ENCODE peak calls at places on chromosome 5, in ten cellular contexts. B is adrenal gland, X is upper lobe of right lung, L is uterus, P is HFF-Myc, D is ovary, R is stomach, Z is PC-3, T is fibroblast of the aortic adventitia, Y is AG04450. W is an unnamed sample.

GRCh38 chr5:78893959-78894676 is 91.0 kb downstream of the ARSB start:
- DNase-seq in T (no peak), L (no peak), P (no peak), R (no peak), B (no peak), Y (no peak), X (no peak), D (no peak), Z (no peak), W (no peak)

GRCh38 chr5:31948006-31948405 is 226.1 kb downstream of the GOLPH3 start:
- DNase-seq in Y (no peak), D (no peak), L (no peak), T (no peak), P (no peak), B (no peak), X (no peak), Z (no peak), R (no peak), W (no peak)

GRCh38 chr5:56735845-56736641 is 79.3 kb upstream of the MAP3K1 start:
- DNase-seq in B (no peak), L (no peak), Y (no peak), P (no peak), R (no peak), X (no peak), D (no peak), T (no peak), Z (no peak), W (no peak)

GRCh38 chr5:150317048-150318003 is 14.6 kb upstream of the ARSI start:
- DNase-seq in P (peak; percentile 75), B (peak; percentile 95), T (peak; percentile 79), R (no peak), Y (peak; percentile 70), Z (peak; percentile 96), X (no peak), L (no peak), D (peak; percentile 58), W (peak; percentile 94)

GRCh38 chr5:34914671-34915138 is 599 bp downstream of the RAD1 start:
- DNase-seq in B (peak; percentile 80), R (peak; percentile 36), Y (no peak), D (peak; percentile 69), L (peak; percentile 35), X (peak; percentile 67), T (peak; percentile 39), Z (peak; percentile 24), P (no peak), W (no peak)

GRCh38 chr5:126811515-126812198 is 34.7 kb downstream of the LMNB1 start:
- DNase-seq in L (no peak), X (no peak), P (no peak), R (no peak), T (peak; percentile 81), Z (no peak), D (no peak), B (no peak), Y (no peak), W (no peak)

GRCh38 chr5:153565822-153566221 is 75.4 kb downstream of the GRIA1 start:
- DNase-seq in L (no peak), Y (no peak), T (peak; percentile 69), Z (peak; percentile 60), R (no peak), D (no peak), X (no peak), B (no peak), P (peak; percentile 45), W (no peak)

GRCh38 chr5:152462021-152462721 is 57.1 kb upstream of the NMUR2 start:
- DNase-seq in Z (no peak), Y (no peak), B (no peak), L (no peak), P (no peak), T (no peak), X (no peak), D (no peak), R (no peak), W (no peak)

GRCh38 chr5:107295914-107296313 is 374.8 kb downstream of the EFNA5 start:
- DNase-seq in Y (no peak), X (no peak), Z (no peak), B (no peak), L (no peak), D (no peak), P (no peak), T (no peak), R (no peak), W (no peak)

GRCh38 chr5:11069041-11069440 is 308.0 kb upstream of the DAP start:
- DNase-seq in X (no peak), Z (peak; percentile 87), T (no peak), D (no peak), P (no peak), R (no peak), B (no peak), Y (no peak), L (no peak), W (peak; percentile 38)

GRCh38 chr5:78811121-78811832 is 162.7 kb upstream of the LHFPL2 start:
- DNase-seq in X (no peak), D (no peak), T (peak; percentile 28), Y (no peak), Z (no peak), B (no peak), L (no peak), P (no peak), R (no peak), W (no peak)

GRCh38 chr5:2185646-2186471 is 303.1 kb upstream of the IRX4 start:
- DNase-seq in X (no peak), Y (no peak), Z (no peak), T (no peak), L (no peak), R (peak; percentile 14), B (no peak), P (no peak), D (peak; percentile 26), W (no peak)

GRCh38 chr5:89276566-89277305 is 393.8 kb upstream of the MEF2C start:
- DNase-seq in B (no peak), P (no peak), R (no peak), Y (no peak), Z (peak; percentile 66), X (no peak), L (no peak), T (no peak), D (no peak), W (peak; percentile 43)

GRCh38 chr5:142145106-142145900 is 36.7 kb downstream of the NDFIP1 start:
- DNase-seq in T (peak; percentile 81), Y (peak; percentile 16), R (peak; percentile 66), L (peak; percentile 42), B (peak; percentile 62), P (peak; percentile 38), X (no peak), Z (peak; percentile 74), D (no peak), W (peak; percentile 19)

GRCh38 chr5:142143878-142144277 is 35.3 kb downstream of the NDFIP1 start:
- DNase-seq in Z (peak; percentile 50), R (no peak), D (no peak), B (no peak), X (no peak), T (peak; percentile 72), L (no peak), P (no peak), Y (peak; percentile 18), W (no peak)

DNA sequence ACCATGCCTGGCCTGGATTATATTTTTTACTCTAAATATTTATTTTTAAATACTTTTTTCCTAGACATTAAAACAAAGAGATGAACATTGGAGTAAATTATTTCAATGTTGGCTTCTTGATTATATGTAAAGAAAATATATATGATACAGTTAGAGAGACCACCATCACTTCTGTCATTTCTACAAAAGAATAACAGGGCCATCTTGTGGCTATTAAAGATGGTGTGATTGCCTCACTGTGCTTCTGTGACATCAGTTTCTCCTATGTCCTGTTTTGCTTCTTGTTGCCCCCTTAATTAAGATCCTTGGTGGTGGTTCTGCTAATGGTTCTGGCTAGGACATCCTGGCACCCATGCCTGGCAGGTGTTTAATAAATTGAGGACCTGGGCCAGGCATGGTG is 32.9 kb downstream of the NDFIP1 start:
- DNase-seq in B (no peak), D (no peak), T (no peak), P (no peak), L (no peak), X (no peak), Y (no peak), R (no peak), Z (peak; percentile 7), W (no peak)
- TF ChIP-seq CTCF in B (no peak), D (no peak), T (no peak), P (no peak), L (no peak), X (no peak), Y (no peak), R (no peak), Z (peak; percentile 40), W (peak; percentile 7)

GRCh38 chr5:108726446-108727091 is 21.1 kb upstream of the FER start:
- DNase-seq in R (no peak), Z (peak; percentile 11), T (no peak), B (no peak), Y (no peak), P (peak; percentile 21), L (no peak), D (no peak), X (no peak), W (no peak)
- H3K4me3 ChIP-seq in R (peak overlapping the region; percentile 72), Z (no peak overlapping the region), T (no peak overlapping the region), B (no peak overlapping the region), Y (no peak overlapping the region), P (peak overlapping the region; percentile 65), L (no peak overlapping the region), D (no peak overlapping the region), X (peak overlapping the region; percentile 70), W (no peak overlapping the region)

GRCh38 chr5:60293518-60293917 is 400.0 kb upstream of the PDE4D start:
- DNase-seq in X (no peak), L (no peak), R (no peak), B (no peak), Y (no peak), D (no peak), T (no peak), P (no peak), Z (no peak), W (no peak)
- TF ChIP-seq CTCF in X (no peak), L (no peak), R (no peak), B (no peak), Y (no peak), D (no peak), T (no peak), P (no peak), Z (no peak), W (no peak)

GRCh38 chr5:176533390-176533789 is 3.8 kb downstream of the RNF44 start:
- DNase-seq in Z (no peak), R (no peak), B (no peak), L (no peak), T (no peak), P (no peak), X (no peak), Y (no peak), D (peak; percentile 55), W (no peak)

GRCh38 chr5:176535101-176535654 is 2.0 kb downstream of the RNF44 start:
- DNase-seq in L (no peak), R (no peak), P (no peak), Y (no peak), B (peak; percentile 59), D (no peak), T (peak; percentile 43), X (no peak), Z (peak; percentile 19), W (no peak)

GRCh38 chr5:176532795-176533194 is 4.4 kb downstream of the RNF44 start:
- DNase-seq in D (no peak), P (no peak), R (no peak), B (no peak), T (no peak), Y (no peak), L (no peak), X (no peak), Z (no peak), W (no peak)

GRCh38 chr5:176534640-176535039 is 2.6 kb downstream of the RNF44 start:
- DNase-seq in Y (no peak), P (no peak), B (peak; percentile 79), R (no peak), L (no peak), Z (no peak), D (no peak), X (no peak), T (no peak), W (no peak)

GRCh38 chr5:176533894-176534611 is 3.1 kb downstream of the RNF44 start:
- DNase-seq in X (no peak), L (peak; percentile 35), B (peak; percentile 57), Z (peak; percentile 25), R (peak; percentile 49), D (peak; percentile 69), Y (no peak), T (peak; percentile 44), P (no peak), W (no peak)
- H3K4me3 ChIP-seq in X (peak overlapping the region; percentile 98), L (no peak overlapping the region), B (no peak overlapping the region), Z (peak overlapping the region; percentile 21), R (peak overlapping the region; percentile 82), D (no peak overlapping the region), Y (peak overlapping the region; percentile 10), T (peak overlapping the region; percentile 22), P (peak overlapping the region; percentile 95), W (no peak overlapping the region)